ENCODE peak calls at places on chromosomes 16 and 17, in five cellular contexts. O is ovary, L is cardiac muscle cell, Z is epithelial cell of esophagus, E is WERI-Rb-1. X is an unnamed sample.

GRCh38 chr17:27766438-27766837 is 33.9 kb downstream of the NOS2 start:
- DNase-seq in Z (no peak), L (no peak), O (no peak), E (no peak), X (no peak)

GRCh38 chr16:88356727-88357199 is 26.0 kb upstream of the ZNF469 start:
- DNase-seq in Z (no peak), E (no peak), L (no peak), O (no peak), X (peak; percentile 13)

GRCh38 chr17:62093188-62094155 is 28.4 kb upstream of the MED13 start:
- DNase-seq in L (no peak), O (no peak), E (no peak), Z (peak; percentile 96), X (no peak)

GRCh38 chr16:31215287-31216115 is 1.4 kb downstream of the PYDC1 start:
- DNase-seq in O (peak; percentile 44), Z (peak; percentile 58), E (no peak), L (peak; percentile 84), X (peak; percentile 34)

GRCh38 chr17:76371656-76372628 is 12.5 kb upstream of the SPHK1 start:
- DNase-seq in E (no peak), L (no peak), O (no peak), Z (peak; percentile 96), X (no peak)

GRCh38 chr16:66070140-66070887 is 296.2 kb upstream of the CDH5 start:
- DNase-seq in Z (no peak), L (peak; percentile 77), O (peak; percentile 84), E (peak; percentile 38), X (no peak)

GRCh38 chr16:48353565-48354163 is 31.5 kb downstream of the SIAH1 start:
- DNase-seq in O (peak; percentile 39), E (peak; percentile 66), L (peak; percentile 71), Z (peak; percentile 78), X (peak; percentile 57)

GRCh38 chr17:73519621-73520368 is 124.5 kb downstream of the SDK2 start:
- DNase-seq in Z (no peak), O (no peak), E (no peak), L (no peak), X (no peak)

GRCh38 chr16:50538411-50539052 is 9.7 kb upstream of the NKD1 start:
- DNase-seq in L (no peak), O (no peak), E (no peak), Z (peak; percentile 78), X (no peak)

GRCh38 chr16:66248096-66248495 is 118.4 kb upstream of the CDH5 start:
- DNase-seq in O (peak; percentile 87), L (no peak), Z (no peak), E (no peak), X (no peak)

GRCh38 chr16:13332713-13333255 is 431.4 kb downstream of the SHISA9 start:
- DNase-seq in E (no peak), Z (no peak), O (no peak), L (no peak), X (no peak)

GRCh38 chr17:2030779-2031163 is 818 bp downstream of the DPH1 start:
- DNase-seq in E (peak; percentile 87), O (no peak), L (no peak), Z (no peak), X (peak; percentile 69)

GRCh38 chr17:16287563-16288027 is 65.7 kb downstream of the CENPV start:
- DNase-seq in E (no peak), Z (no peak), O (no peak), L (no peak), X (no peak)

GRCh38 chr16:11312718-11313492 is 31.8 kb upstream of the PRM1 start:
- DNase-seq in L (no peak), Z (peak; percentile 24), O (peak; percentile 65), E (no peak), X (no peak)

GRCh38 chr17:78391843-78392242 is 13.4 kb downstream of the PGS1 start:
- DNase-seq in L (no peak), O (no peak), E (no peak), Z (peak; percentile 89), X (no peak)

GRCh38 chr16:70634861-70635260 is 11.5 kb upstream of the IL34 start:
- DNase-seq in E (no peak), Z (no peak), L (no peak), O (no peak), X (no peak)

GRCh38 chr16:49834496-49835009 is 21.4 kb downstream of the ZNF423 start:
- DNase-seq in E (peak; percentile 93), Z (no peak), O (peak; percentile 79), L (peak; percentile 37), X (peak; percentile 80)

GRCh38 chr16:2784536-2785100 is 2.7 kb downstream of the PRSS33 start:
- DNase-seq in Z (no peak), E (no peak), O (no peak), L (no peak), X (no peak)

GRCh38 chr16:2785101-2785991 is 2.0 kb downstream of the PRSS33 start:
- DNase-seq in L (no peak), E (peak; percentile 14), Z (no peak), O (no peak), X (no peak)

GRCh38 chr16:2783581-2784375 is 3.6 kb downstream of the PRSS33 start:
- DNase-seq in Z (no peak), L (no peak), E (no peak), O (no peak), X (no peak)

GRCh38 chr16:2779978-2780898 is 3.2 kb upstream of the ELOB start:
- DNase-seq in O (no peak), L (no peak), Z (no peak), E (no peak), X (no peak)

GRCh38 chr16:2782583-2783351 is 4.6 kb downstream of the PRSS33 start:
- DNase-seq in O (no peak), E (no peak), Z (no peak), L (no peak), X (no peak)
- TF ChIP-seq CTCF in O (no peak), E (peak; percentile 29), Z (no peak), L (no peak), X (no peak)

GRCh38 chr16:6144441-6144840 is 1046.8 kb upstream of the EEF2KMT start:
- DNase-seq in E (no peak), O (no peak), L (no peak), Z (no peak), X (no peak)

GRCh38 chr16:6149031-6149430 is 1051.4 kb upstream of the EEF2KMT start:
- DNase-seq in E (no peak), O (no peak), Z (no peak), L (no peak), X (no peak)

GRCh38 chr16:6148361-6148760 is 1050.8 kb upstream of the EEF2KMT start:
- DNase-seq in E (no peak), L (no peak), Z (no peak), O (no peak), X (no peak)

DNA sequence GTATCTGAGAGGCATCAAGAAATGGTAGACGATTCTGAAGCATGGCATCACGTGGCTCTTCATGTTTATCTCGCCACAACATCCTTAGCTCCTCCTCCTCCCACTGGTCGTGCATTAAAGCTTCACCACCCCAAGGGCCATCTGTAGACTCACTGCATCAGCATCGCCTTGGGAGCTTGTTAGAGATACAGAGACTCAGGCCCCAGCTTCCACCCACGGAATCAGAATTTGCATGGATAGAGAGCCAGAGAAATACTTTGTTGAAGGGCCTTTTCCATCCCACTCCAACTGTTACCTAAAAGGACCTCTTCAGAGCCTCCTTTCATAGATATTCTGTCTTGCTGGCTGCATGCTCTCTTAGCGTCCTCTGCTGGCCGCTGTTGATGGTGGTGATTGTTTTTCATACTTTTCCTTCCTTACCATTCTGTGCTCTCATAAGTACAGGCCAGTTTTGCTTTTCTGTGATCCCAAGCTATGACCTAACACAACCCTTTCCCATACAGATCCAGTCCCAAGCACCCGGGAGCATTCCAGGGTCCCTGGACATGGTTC is 1049.4 kb upstream of the EEF2KMT start:
- DNase-seq in O (no peak), Z (no peak), E (peak; percentile 15), L (no peak), X (no peak)
- TF ChIP-seq CTCF in O (no peak), Z (no peak), E (peak; percentile 78), L (no peak), X (no peak)

GRCh38 chr16:1193143-1193824 is 31.8 kb downstream of the TPSG1 start:
- DNase-seq in E (no peak), L (no peak), O (no peak), Z (no peak), X (no peak)
- TF ChIP-seq CTCF in E (no peak), L (no peak), O (no peak), Z (no peak), X (no peak)

GRCh38 chr17:57552114-57552601 is 192.9 kb downstream of the CCDC182 start:
- DNase-seq in L (peak; percentile 48), Z (peak; percentile 14), O (peak; percentile 68), E (peak; percentile 95), X (peak; percentile 73)
- TF ChIP-seq CTCF in L (peak; percentile 82), Z (peak; percentile 36), O (peak; percentile 51), E (peak; percentile 98), X (peak; percentile 59)

DNA sequence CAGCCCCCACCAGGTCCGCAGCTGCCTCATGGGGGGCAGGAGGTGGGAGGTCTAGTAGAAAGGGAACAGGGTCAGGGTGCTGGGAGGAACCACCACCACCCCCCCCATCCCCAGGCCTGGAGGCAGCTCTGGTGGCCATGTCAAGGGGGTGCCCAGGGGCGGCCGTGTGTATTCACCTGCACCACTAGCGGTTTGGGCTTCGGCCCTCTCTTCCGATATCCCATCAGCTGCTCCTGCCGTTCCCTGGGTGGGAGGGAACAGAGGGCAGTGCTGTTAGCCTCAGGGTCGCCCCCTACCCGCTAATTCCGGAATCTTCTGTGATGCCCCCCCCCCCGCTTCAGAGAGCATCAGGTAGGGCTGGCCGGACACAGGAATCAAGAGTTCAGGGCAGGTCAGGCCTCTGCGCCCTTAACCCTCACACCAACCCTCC is 3.8 kb downstream of the CBX4 start:
- DNase-seq in Z (no peak), E (no peak), O (no peak), L (peak; percentile 56), X (peak; percentile 19)
- TF ChIP-seq CTCF in Z (no peak), E (peak; percentile 4), O (no peak), L (no peak), X (no peak)

GRCh38 chr16:23296994-23297393 is 5.1 kb upstream of the SCNN1B start:
- DNase-seq in Z (peak; percentile 66), E (peak; percentile 66), L (no peak), O (no peak), X (peak; percentile 48)
- TF ChIP-seq CTCF in Z (peak; percentile 52), E (peak; percentile 71), L (no peak), O (no peak), X (no peak)

DNA sequence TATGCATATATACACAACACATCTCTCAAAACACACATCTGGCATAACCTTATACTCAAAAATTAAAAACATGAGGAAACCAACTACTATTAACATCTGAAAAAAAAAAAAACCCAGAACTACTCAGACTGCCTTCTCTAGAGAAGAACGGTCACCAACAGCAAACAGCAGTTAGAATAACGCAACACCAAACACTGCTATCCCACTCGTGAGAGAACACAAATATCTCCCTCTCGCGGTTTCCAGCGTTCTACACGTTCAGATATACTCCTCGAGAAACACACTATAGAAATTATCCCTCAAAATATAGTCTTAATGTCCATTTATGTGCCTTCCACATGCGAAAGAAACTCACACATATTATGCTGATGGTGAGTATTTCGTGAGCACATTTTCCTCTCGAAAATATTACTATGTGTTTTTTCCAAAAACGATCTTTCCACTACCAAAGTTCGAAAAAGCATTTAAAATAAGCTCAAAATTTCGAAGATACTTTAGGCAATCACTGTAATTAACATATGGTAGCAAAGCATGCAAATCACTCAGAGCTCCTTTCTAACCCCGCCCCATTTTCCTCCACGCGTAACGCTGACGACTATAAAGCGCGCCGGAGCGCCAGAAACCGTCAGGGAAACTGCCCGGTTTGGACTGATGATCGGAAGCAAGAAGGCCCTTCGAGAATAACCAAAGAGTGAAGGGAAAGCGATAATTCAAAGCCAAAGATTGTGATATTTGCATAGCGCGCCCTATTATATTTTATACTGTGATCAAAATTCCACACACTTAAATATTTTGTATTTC is 60.1 kb downstream of the TEX14 start:
- DNase-seq in O (peak; percentile 95), Z (peak; percentile 96), E (peak; percentile 99), L (peak; percentile 97), X (peak; percentile 94)
- TF ChIP-seq CTCF in O (peak; percentile 19), Z (peak; percentile 24), E (peak; percentile 32), L (peak; percentile 35), X (peak; percentile 18)